ENCODE peak calls at places on chromosomes 6 and 20, in four cellular contexts. M, W, E and C are unnamed samples.

GRCh38 chr6:31214516-31214915 is 44.0 kb upstream of the POU5F1 start:
- DNase-seq in W (no peak), M (no peak), E (no peak), C (no peak)

GRCh38 chr6:51108563-51109234 is 290.0 kb downstream of the TFAP2B start:
- DNase-seq in W (no peak), E (peak), M (no peak), C (no peak)

GRCh38 chr20:43751167-43752050 is 24.6 kb upstream of the GTSF1L start:
- DNase-seq in W (no peak), M (no peak), E (peak), C (peak)

GRCh38 chr6:56911847-56912246 is 43.1 kb upstream of the BEND6 start:
- DNase-seq in W (no peak), E (peak), M (no peak), C (no peak)

GRCh38 chr6:97138581-97138980 is 144.4 kb downstream of the MMS22L start:
- DNase-seq in E (no peak), M (no peak), W (no peak), C (no peak)

GRCh38 chr6:157656437-157657005 is 166.5 kb upstream of the SNX9 start:
- DNase-seq in W (no peak), E (no peak), M (no peak), C (no peak)

GRCh38 chr20:48454721-48455490 is 372.9 kb downstream of the PREX1 start:
- DNase-seq in W (no peak), E (no peak), M (no peak), C (no peak)

GRCh38 chr20:32485126-32485769 is 99.9 kb downstream of the NOL4L start:
- DNase-seq in M (peak), E (peak), W (peak), C (peak)

GRCh38 chr6:135094403-135094821 is 39.8 kb upstream of the HBS1L start:
- DNase-seq in E (peak), M (no peak), W (no peak), C (no peak)

GRCh38 chr6:24205020-24205492 is 79.0 kb downstream of the NRSN1 start:
- DNase-seq in M (no peak), W (peak), E (peak), C (no peak)

GRCh38 chr20:676315-676937 is 824 bp upstream of the SCRT2 start:
- DNase-seq in W (no peak), E (no peak), M (no peak), C (no peak)

GRCh38 chr6:160510976-160511617 is 153.0 kb downstream of the LPA start:
- DNase-seq in E (no peak), M (no peak), W (no peak), C (no peak)

GRCh38 chr6:160509610-160510009 is 154.5 kb downstream of the LPA start:
- DNase-seq in W (no peak), E (no peak), M (no peak), C (no peak)

GRCh38 chr6:160510199-160510598 is 153.9 kb downstream of the LPA start:
- DNase-seq in E (peak), M (no peak), W (no peak), C (no peak)

GRCh38 chr6:160519133-160519532 is 144.9 kb downstream of the LPA start:
- DNase-seq in E (no peak), M (no peak), W (no peak), C (no peak)

DNA sequence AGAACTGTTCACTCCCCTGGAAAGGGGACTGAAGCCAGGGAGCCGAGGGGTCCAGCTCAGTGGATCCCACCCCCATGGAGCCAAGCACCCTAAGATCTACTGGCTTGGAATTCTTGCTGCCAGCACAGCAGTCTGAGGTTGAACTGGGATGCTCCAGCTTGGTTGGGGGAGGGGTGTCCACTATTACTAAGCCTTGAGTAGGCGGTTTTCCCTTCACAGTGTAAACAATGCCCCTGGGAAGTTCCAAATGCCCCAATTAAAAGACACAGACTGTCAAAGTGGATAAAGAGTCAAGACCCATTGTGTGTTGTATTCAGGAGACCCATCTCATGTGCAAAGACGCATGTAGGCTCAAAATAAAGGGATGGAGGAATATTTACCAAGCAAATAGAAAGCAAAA is 150.2 kb downstream of the LPA start:
- DNase-seq in W (no peak), E (no peak), M (no peak), C (no peak)
- H3K4me3 ChIP-seq in W (no peak), E (no peak), M (no peak), C (no peak)

GRCh38 chr6:42104095-42104806 is 38.2 kb downstream of the C6orf132 start:
- DNase-seq in E (no peak), W (no peak), M (peak), C (no peak)
- H3K4me3 ChIP-seq in E (no peak), W (peak), M (peak), C (peak)

GRCh38 chr6:26156105-26156849 is 69.0 kb downstream of the HFE start:
- DNase-seq in M (peak), E (peak), W (peak), C (no peak)

GRCh38 chr6:26158581-26159416 is 71.6 kb downstream of the HFE start:
- DNase-seq in W (peak), M (peak), E (peak), C (no peak)

GRCh38 chr6:26157838-26158580 is 70.8 kb downstream of the HFE start:
- DNase-seq in E (peak), W (peak), M (peak), C (peak)

GRCh38 chr6:26156850-26157149 is 69.6 kb downstream of the HFE start:
- DNase-seq in W (no peak), E (no peak), M (no peak), C (no peak)

GRCh38 chr6:26157150-26157837 is 70.1 kb downstream of the HFE start:
- DNase-seq in E (no peak), M (peak), W (peak), C (no peak)
- H3K4me3 ChIP-seq in E (peak), M (peak), W (peak), C (peak)

DNA sequence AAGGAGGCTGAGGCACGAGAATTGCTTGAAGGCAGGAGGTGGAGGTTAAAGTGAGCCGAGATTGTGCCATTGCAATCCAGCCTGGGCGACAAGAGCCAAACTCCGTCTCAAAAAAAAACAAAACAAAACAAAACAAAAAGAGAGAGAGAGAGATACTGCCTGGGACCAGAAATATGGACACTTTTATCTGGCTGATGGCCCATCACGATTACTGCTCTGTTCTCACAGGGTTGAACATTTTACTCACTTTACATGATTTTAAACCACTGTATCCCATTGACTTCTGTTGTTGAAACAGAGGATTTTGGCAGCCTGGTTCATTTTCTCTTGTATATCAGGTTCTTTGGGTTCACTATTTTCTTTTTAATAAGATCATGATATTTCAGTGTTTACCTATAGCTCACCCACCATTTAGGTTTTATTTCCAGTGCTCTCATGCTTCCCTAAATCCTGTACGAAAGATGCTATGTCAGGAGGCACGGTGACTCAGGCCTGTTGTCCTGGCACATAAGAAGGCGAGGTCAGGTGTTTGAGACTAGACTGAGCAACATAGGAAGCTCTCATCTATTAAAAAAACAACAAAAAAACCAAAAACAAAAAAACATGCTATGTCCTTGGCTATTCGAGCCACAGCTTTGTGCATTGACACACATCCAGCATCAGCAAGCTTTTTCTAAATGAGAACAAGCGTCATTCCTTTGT is 34.5 kb upstream of the RREB1 start:
- DNase-seq in M (no peak), W (no peak), E (peak), C (no peak)
- H3K4me3 ChIP-seq in M (no peak), W (no peak), E (no peak), C (no peak)

DNA sequence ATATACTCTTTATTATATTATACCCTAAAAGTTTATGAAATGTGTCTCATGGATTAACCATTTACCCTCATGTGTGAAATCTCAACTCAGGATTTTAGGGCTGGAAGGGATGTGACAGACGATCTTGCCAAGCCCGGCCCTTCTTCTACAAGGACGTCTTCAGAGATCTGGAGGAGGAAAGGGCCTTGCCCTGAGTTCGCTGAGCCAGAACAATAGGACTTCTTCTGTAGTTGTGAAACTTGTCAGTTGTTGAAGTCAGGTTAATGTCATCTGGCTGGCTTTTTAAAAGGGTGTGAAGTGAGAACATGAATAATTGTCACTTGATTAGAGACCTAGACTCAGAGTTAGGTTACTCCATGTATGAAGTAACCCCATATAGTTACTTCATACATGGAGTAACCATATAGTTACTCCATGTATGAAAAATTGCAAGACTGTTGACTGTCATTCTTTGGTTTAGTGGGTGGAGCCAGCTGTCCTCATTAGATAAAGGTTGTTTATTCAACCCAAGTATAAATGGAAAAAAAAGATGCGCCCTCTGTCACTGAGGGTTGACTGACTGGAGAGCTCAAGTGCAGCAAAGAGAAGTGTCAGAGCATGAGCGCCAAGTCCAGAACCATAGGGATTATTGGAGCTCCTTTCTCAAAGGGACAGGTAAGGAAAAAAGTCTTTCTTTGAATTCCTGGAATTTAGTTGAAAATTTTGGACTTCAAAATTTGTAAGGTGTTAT is at the start of gene ARG1:
- DNase-seq in E (no peak), M (no peak), W (no peak), C (no peak)
- H3K4me3 ChIP-seq in E (no peak), M (no peak), W (no peak), C (no peak)